ENCODE peak calls at places on chromosomes 4 and X, in five cellular contexts. A is NCI-H1694 treated with DMSO at 0.1 percent for 48 hours, O is ovary, F is fibroblast of mammary gland, H is iris pigment epithelial cell. M is an unnamed sample.

GRCh38 chr4:10590896-10591295 is 93.7 kb downstream of the CLNK start:
- DNase-seq in A (no peak), O (no peak), F (peak), H (peak), M (no peak)

GRCh38 chr4:146224331-146224966 is 10.1 kb downstream of the REELD1 start:
- DNase-seq in A (no peak), O (no peak), F (no peak), H (no peak), M (no peak)

GRCh38 chrX:4239650-4240540 is 526.4 kb upstream of the PRKX start:
- DNase-seq in A (no peak), O (no peak), F (no peak), H (no peak), M (no peak)

GRCh38 chrX:47143894-47144625 is 442 bp downstream of the NDUFB11 start:
- DNase-seq in A (peak), O (peak), F (peak), H (peak), M (peak)

GRCh38 chrX:39149761-39150160 is 348.5 kb downstream of the MID1IP1 start:
- DNase-seq in A (peak), O (peak), F (peak), H (peak), M (peak)

GRCh38 chr4:114282937-114283336 is 303.5 kb upstream of the ARSJ start:
- DNase-seq in A (no peak), O (no peak), F (no peak), H (no peak), M (no peak)

GRCh38 chr4:47705326-47705981 is 132.4 kb downstream of the CORIN start:
- DNase-seq in A (no peak), O (no peak), F (peak), H (peak), M (peak)

GRCh38 chrX:101485212-101486064 is at the start of gene ARMCX4:
- DNase-seq in A (peak), O (peak), F (peak), H (peak), M (no peak)

GRCh38 chr4:89427765-89428164 is 120.2 kb upstream of the GPRIN3 start:
- DNase-seq in A (no peak), O (no peak), F (no peak), H (no peak), M (no peak)

GRCh38 chr4:79211490-79211889 is 114.4 kb downstream of the NAA11 start:
- DNase-seq in A (peak), O (no peak), F (no peak), H (no peak), M (no peak)

GRCh38 chrX:92283298-92283697 is 504.1 kb downstream of the PCDH11X start:
- DNase-seq in A (no peak), O (no peak), F (no peak), H (no peak), M (no peak)

GRCh38 chr4:53132117-53132889 is 233.6 kb downstream of the SCFD2 start:
- DNase-seq in A (no peak), O (no peak), F (peak), H (no peak), M (peak)

GRCh38 chr4:145132521-145133098 is 34.5 kb downstream of the ABCE1 start:
- DNase-seq in A (no peak), O (no peak), F (peak), H (peak), M (peak)

GRCh38 chr4:3911252-3911856 is 145.2 kb downstream of the ADRA2C start:
- DNase-seq in A (no peak), O (no peak), F (no peak), H (no peak), M (no peak)

GRCh38 chrX:40008841-40009461 is 88.8 kb downstream of the BCOR start:
- DNase-seq in A (peak), O (peak), F (no peak), H (peak), M (peak)

GRCh38 chrX:109954333-109954732 is 48.6 kb upstream of the TMEM164 start:
- DNase-seq in A (no peak), O (no peak), F (peak), H (peak), M (no peak)

GRCh38 chr4:825063-825968 is 613 bp downstream of the CPLX1 start:
- DNase-seq in A (no peak), O (no peak), F (peak), H (no peak), M (peak)

M was measured in GM13976.